ENCODE peak calls at places on chromosome X, in six cellular contexts. F is activated naive CD8-positive, alpha-beta T cell treated with anti-CD3 and anti-CD28 coated beads for 36 hours; D is effector memory CD8-positive, alpha-beta T cell; C is sciatic nerve; N is NCI-H345; R is activated T-cell treated with anti-CD3 and anti-CD28 coated beads, Interleukin-2, amount 50 U/mL, for 4 hours. Q is an unnamed sample.

GRCh38 chrX:154327026-154327820 is 31.6 kb downstream of the TKTL1 start:
- DNase-seq in C (no peak), F (no peak), R (no peak), N (no peak), D (peak; percentile 39), Q (no peak)

GRCh38 chrX:24150051-24150790 is 692 bp downstream of the ZFX start:
- DNase-seq in C (peak; percentile 95), R (peak; percentile 91), F (peak; percentile 84), N (peak; percentile 89), D (peak; percentile 68), Q (peak; percentile 81)

GRCh38 chrX:20857746-20858145 is 516.5 kb upstream of the CNKSR2 start:
- DNase-seq in F (no peak), C (no peak), N (no peak), R (no peak), D (no peak), Q (no peak)

GRCh38 chrX:96480081-96480480 is 204.6 kb upstream of the DIAPH2 start:
- DNase-seq in R (no peak), D (no peak), N (no peak), F (no peak), C (no peak), Q (no peak)

GRCh38 chrX:130118941-130119640 is 8.8 kb upstream of the ELF4 start:
- DNase-seq in D (no peak), C (no peak), N (no peak), F (no peak), R (no peak), Q (no peak)

GRCh38 chrX:16114640-16115039 is 8.7 kb upstream of the GRPR start:
- DNase-seq in N (no peak), R (no peak), F (no peak), C (no peak), D (no peak), Q (no peak)

GRCh38 chrX:12488220-12488619 is 303.0 kb upstream of the PRPS2 start:
- DNase-seq in F (no peak), C (no peak), R (no peak), D (no peak), N (no peak), Q (no peak)

GRCh38 chrX:124726313-124726712 is 379.9 kb downstream of the SH2D1A start:
- DNase-seq in R (no peak), C (no peak), F (no peak), D (no peak), N (no peak), Q (no peak)

GRCh38 chrX:39704590-39704989 is 393.2 kb downstream of the BCOR start:
- DNase-seq in R (no peak), D (no peak), F (no peak), N (no peak), C (no peak), Q (no peak)

GRCh38 chrX:139506318-139506717 is 24.2 kb upstream of the F9 start:
- DNase-seq in F (no peak), C (no peak), D (no peak), N (no peak), R (no peak), Q (no peak)

GRCh38 chrX:52353838-52354237 is 15.0 kb upstream of the XAGE2 start:
- DNase-seq in D (no peak), R (no peak), C (no peak), N (no peak), F (no peak), Q (no peak)

GRCh38 chrX:43002526-43003203 is 224.7 kb upstream of the PPP1R2C start:
- DNase-seq in N (no peak), R (no peak), F (no peak), C (no peak), D (no peak), Q (no peak)

GRCh38 chrX:151396042-151396826 is 772 bp upstream of the VMA21 start:
- DNase-seq in D (peak; percentile 12), C (no peak), F (peak; percentile 32), N (no peak), R (peak; percentile 19), Q (peak; percentile 6)

GRCh38 chrX:40853816-40854123 is 118.4 kb upstream of the MED14 start:
- DNase-seq in R (no peak), F (no peak), D (no peak), C (no peak), N (no peak), Q (no peak)

GRCh38 chrX:1911401-1912131 is 296.7 kb downstream of the ASMT start:
- DNase-seq in N (no peak), C (no peak), R (no peak), D (no peak), F (no peak), Q (no peak)

GRCh38 chrX:9133426-9133825 is 99.5 kb upstream of the FAM9B start:
- DNase-seq in N (no peak), D (no peak), R (no peak), C (no peak), F (no peak), Q (no peak)

GRCh38 chrX:41759817-41760216 is 35.8 kb downstream of the GPR82 start:
- DNase-seq in N (no peak), D (peak; percentile 2), C (no peak), F (no peak), R (no peak), Q (no peak)

GRCh38 chrX:24877854-24878650 is 137.7 kb downstream of the ARX start:
- DNase-seq in D (no peak), F (no peak), R (no peak), C (no peak), N (no peak), Q (no peak)

GRCh38 chrX:71652405-71652804 is 14.9 kb upstream of the LOC101059915 start:
- DNase-seq in D (peak; percentile 61), F (peak; percentile 46), N (peak; percentile 36), C (no peak), R (peak; percentile 50), Q (peak; percentile 18)

GRCh38 chrX:39242187-39242586 is 440.9 kb downstream of the MID1IP1 start:
- DNase-seq in C (no peak), N (peak; percentile 36), D (peak; percentile 1), R (no peak), F (no peak), Q (no peak)

GRCh38 chrX:105664243-105664642 is 158.1 kb upstream of the NRK start:
- DNase-seq in D (no peak), N (no peak), F (no peak), C (no peak), R (no peak), Q (no peak)

GRCh38 chrX:119181491-119181890 is 53.9 kb upstream of the KIAA1210 start:
- DNase-seq in C (no peak), D (no peak), N (no peak), R (no peak), F (no peak), Q (no peak)

GRCh38 chrX:21883258-21883657 is 27.5 kb downstream of the YY2 start:
- DNase-seq in N (no peak), F (no peak), R (no peak), C (no peak), D (no peak), Q (no peak)

GRCh38 chrX:131060147-131060546 is 2.0 kb downstream of the ARHGAP36 start:
- DNase-seq in F (no peak), D (no peak), N (no peak), R (no peak), C (no peak), Q (no peak)

GRCh38 chrX:110397353-110397752 is 38.7 kb downstream of the RTL9 start:
- DNase-seq in C (no peak), D (no peak), N (no peak), R (no peak), F (no peak), Q (no peak)